ENCODE peak calls at places on chromosomes 3 and 15, in six cellular contexts. P is right cardiac atrium; H is GM10248; J is stimulated activated naive B cell treated with anti-CD40 and anti-IgM and Interleukin-4, amounts not matched to agents 10 μg/mL and 1 μg/mL and 100 μg/mL, for 72 hours; F is MCF 10A; K is RPMI7951. M is an unnamed sample.

GRCh38 chr3:18751514-18751913 is 326.4 kb upstream of the SATB1 start:
- DNase-seq in P (no peak), H (no peak), J (no peak), F (no peak), K (no peak), M (no peak)

GRCh38 chr15:31867536-31868442 is 162.5 kb upstream of the CHRNA7 start:
- DNase-seq in P (peak), H (peak), J (peak), F (peak), K (peak), M (peak)

GRCh38 chr15:26460165-26460564 is 312.7 kb downstream of the GABRB3 start:
- DNase-seq in P (no peak), H (no peak), J (no peak), F (no peak), K (no peak), M (no peak)

GRCh38 chr3:132002039-132002438 is 32.8 kb downstream of the CPNE4 start:
- DNase-seq in P (no peak), H (no peak), J (no peak), F (no peak), K (no peak), M (no peak)

GRCh38 chr15:83955806-83956265 is 279.7 kb upstream of the GOLGA6L4 start:
- DNase-seq in P (no peak), H (peak), J (no peak), F (no peak), K (no peak), M (no peak)

GRCh38 chr3:135106445-135106844 is 311.4 kb downstream of the EPHB1 start:
- DNase-seq in P (no peak), H (peak), J (no peak), F (peak), K (peak), M (peak)

GRCh38 chr15:65893060-65893459 is 23.8 kb downstream of the RAB11A start:
- DNase-seq in P (no peak), H (no peak), J (no peak), F (no peak), K (no peak), M (no peak)

GRCh38 chr3:172332256-172333041 is 115.8 kb downstream of the GHSR start:
- DNase-seq in P (peak), H (peak), J (peak), F (peak), K (peak), M (peak)

GRCh38 chr15:46265664-46266063 is 630.8 kb downstream of the SQOR start:
- DNase-seq in P (no peak), H (no peak), J (no peak), F (no peak), K (no peak), M (peak)

GRCh38 chr3:119681279-119681678 is 4.1 kb upstream of the COX17 start:
- DNase-seq in P (no peak), H (peak), J (no peak), F (peak), K (peak), M (peak)

GRCh38 chr15:84605225-84605882 is 4.5 kb downstream of the ZSCAN2 start:
- DNase-seq in P (no peak), H (no peak), J (no peak), F (no peak), K (peak), M (no peak)

GRCh38 chr15:74318376-74319137 is 48.9 kb downstream of the CYP11A1 start:
- DNase-seq in P (peak), H (no peak), J (no peak), F (no peak), K (peak), M (peak)

GRCh38 chr3:65894679-65895078 is 144.0 kb downstream of the MAGI1 start:
- DNase-seq in P (no peak), H (no peak), J (no peak), F (peak), K (no peak), M (peak)

GRCh38 chr3:101685870-101686307 is 629 bp downstream of the RPL24 start:
- DNase-seq in P (no peak), H (no peak), J (no peak), F (no peak), K (peak), M (peak)

GRCh38 chr3:156816091-156816793 is 9.9 kb upstream of the LEKR1 start:
- DNase-seq in P (peak), H (peak), J (peak), F (peak), K (peak), M (no peak)

GRCh38 chr3:141556034-141556433 is 69.2 kb downstream of the RASA2 start:
- DNase-seq in P (no peak), H (no peak), J (no peak), F (no peak), K (no peak), M (peak)

GRCh38 chr15:72197460-72198409 is at the start of gene GRAMD2A:
- DNase-seq in P (peak), H (peak), J (no peak), F (peak), K (peak), M (peak)

GRCh38 chr3:152400912-152401311 is 132.2 kb downstream of the MBNL1 start:
- DNase-seq in P (no peak), H (no peak), J (no peak), F (no peak), K (no peak), M (peak)

GRCh38 chr3:52244061-52244628 is 1.4 kb upstream of the PPM1M start:
- DNase-seq in P (peak), H (peak), J (peak), F (peak), K (peak), M (peak)

GRCh38 chr15:47820047-47820779 is 102.9 kb downstream of the SEMA6D start:
- DNase-seq in P (peak), H (no peak), J (no peak), F (peak), K (no peak), M (peak)

GRCh38 chr15:60740787-60741354 is 261.9 kb upstream of the ICE2 start:
- DNase-seq in P (no peak), H (no peak), J (no peak), F (peak), K (no peak), M (no peak)

GRCh38 chr3:194880940-194881925 is 195.6 kb downstream of the FAM43A start:
- DNase-seq in P (no peak), H (no peak), J (no peak), F (no peak), K (no peak), M (no peak)

GRCh38 chr15:85591622-85592021 is 203.1 kb downstream of the KLHL25 start:
- DNase-seq in P (no peak), H (no peak), J (no peak), F (no peak), K (no peak), M (no peak)

GRCh38 chr3:175410251-175410650 is 551.1 kb downstream of the NAALADL2 start:
- DNase-seq in P (no peak), H (no peak), J (no peak), F (no peak), K (no peak), M (peak)

GRCh38 chr3:144746631-144747030 is 775.0 kb downstream of the DIPK2A start:
- DNase-seq in P (no peak), H (no peak), J (no peak), F (no peak), K (no peak), M (no peak)

GRCh38 chr3:69364354-69364753 is 21.5 kb downstream of the FRMD4B start:
- DNase-seq in P (no peak), H (no peak), J (no peak), F (peak), K (peak), M (peak)

GRCh38 chr3:140830391-140830790 is 111.2 kb upstream of the SLC25A36 start:
- DNase-seq in P (no peak), H (no peak), J (no peak), F (no peak), K (no peak), M (no peak)

GRCh38 chr3:73490453-73491311 is 134.1 kb downstream of the PDZRN3 start:
- DNase-seq in P (peak), H (no peak), J (no peak), F (no peak), K (no peak), M (peak)

GRCh38 chr15:64251658-64252057 is 88.8 kb upstream of the PPIB start:
- DNase-seq in P (no peak), H (no peak), J (no peak), F (no peak), K (no peak), M (peak)

GRCh38 chr3:43345877-43346276 is 59.5 kb downstream of the SNRK start:
- DNase-seq in P (no peak), H (no peak), J (no peak), F (no peak), K (peak), M (peak)

GRCh38 chr3:168424059-168424765 is 328.5 kb upstream of the GOLIM4 start:
- DNase-seq in P (no peak), H (no peak), J (no peak), F (no peak), K (no peak), M (no peak)

GRCh38 chr15:85972805-85973540 is 106.7 kb upstream of the AGBL1 start:
- DNase-seq in P (no peak), H (no peak), J (no peak), F (no peak), K (no peak), M (no peak)

GRCh38 chr3:160830792-160831191 is 74.8 kb downstream of the PPM1L start:
- DNase-seq in P (no peak), H (no peak), J (no peak), F (peak), K (no peak), M (peak)

GRCh38 chr3:32243519-32243918 is 5.0 kb downstream of the CMTM8 start:
- DNase-seq in P (no peak), H (no peak), J (no peak), F (no peak), K (no peak), M (no peak)

GRCh38 chr3:57391767-57392166 is 99.3 kb upstream of the ASB14 start:
- DNase-seq in P (no peak), H (no peak), J (no peak), F (no peak), K (no peak), M (no peak)

GRCh38 chr3:69080233-69080644 is at the start of gene UBA3:
- DNase-seq in P (peak), H (peak), J (peak), F (peak), K (peak), M (peak)

GRCh38 chr3:37909067-37909911 is 47.6 kb downstream of the CTDSPL start:
- DNase-seq in P (peak), H (no peak), J (no peak), F (no peak), K (peak), M (peak)

GRCh38 chr3:149267565-149267964 is 45.9 kb upstream of the CP start:
- DNase-seq in P (no peak), H (no peak), J (no peak), F (no peak), K (no peak), M (no peak)

M was measured in M059J.